ENCODE peak calls at places on chromosomes 4 and X, in five cellular contexts. One of them, this sample, is unnamed.

GRCh38 chr4:117783716-117784115 is 250.6 kb upstream of the NDST3 start:
- DNase-seq in breast epithelium: no peak
- DNase-seq in A549: no peak
- DNase-seq in transverse colon: no peak
- DNase-seq in adrenal gland: no peak
- DNase-seq in this sample: no peak

GRCh38 chr4:103306870-103307345 is 108.8 kb upstream of the CENPE start:
- DNase-seq in breast epithelium: no peak
- DNase-seq in adrenal gland: no peak
- DNase-seq in A549: no peak
- DNase-seq in transverse colon: peak
- DNase-seq in this sample: no peak

GRCh38 chr4:89439533-89439932 is 131.9 kb upstream of the GPRIN3 start:
- DNase-seq in A549: no peak
- DNase-seq in breast epithelium: no peak
- DNase-seq in transverse colon: no peak
- DNase-seq in adrenal gland: no peak
- DNase-seq in this sample: no peak

GRCh38 chrX:106894978-106895452 is 8.1 kb downstream of the RIPPLY1 start:
- DNase-seq in adrenal gland: peak
- DNase-seq in A549: peak
- DNase-seq in breast epithelium: no peak
- DNase-seq in transverse colon: no peak
- DNase-seq in this sample: no peak

GRCh38 chr4:121072836-121073362 is 564 bp upstream of the NDNF start:
- DNase-seq in breast epithelium: no peak
- DNase-seq in transverse colon: peak
- DNase-seq in adrenal gland: peak
- DNase-seq in A549: no peak
- DNase-seq in this sample: no peak

GRCh38 chr4:10611673-10612072 is 72.9 kb downstream of the CLNK start:
- DNase-seq in adrenal gland: peak
- DNase-seq in breast epithelium: no peak
- DNase-seq in A549: peak
- DNase-seq in transverse colon: no peak
- DNase-seq in this sample: no peak

GRCh38 chrX:78092296-78092695 is 11.8 kb upstream of the PGK1 start:
- DNase-seq in A549: peak
- DNase-seq in breast epithelium: no peak
- DNase-seq in adrenal gland: no peak
- DNase-seq in transverse colon: no peak
- DNase-seq in this sample: no peak

GRCh38 chr4:55397521-55398321 is 2.0 kb downstream of the TMEM165 start:
- DNase-seq in transverse colon: no peak
- DNase-seq in A549: no peak
- DNase-seq in breast epithelium: no peak
- DNase-seq in adrenal gland: no peak
- DNase-seq in this sample: no peak

GRCh38 chr4:38094419-38094818 is 134.2 kb downstream of the PTTG2 start:
- DNase-seq in transverse colon: no peak
- DNase-seq in breast epithelium: no peak
- DNase-seq in A549: no peak
- DNase-seq in adrenal gland: no peak
- DNase-seq in this sample: no peak

GRCh38 chr4:8276358-8277240 is 7.0 kb downstream of the HTRA3 start:
- DNase-seq in A549: no peak
- DNase-seq in adrenal gland: peak
- DNase-seq in transverse colon: no peak
- DNase-seq in breast epithelium: no peak
- DNase-seq in this sample: no peak

GRCh38 chr4:79467246-79467932 is 59.4 kb upstream of the GK2 start:
- DNase-seq in breast epithelium: no peak
- DNase-seq in adrenal gland: no peak
- DNase-seq in transverse colon: no peak
- DNase-seq in A549: no peak
- DNase-seq in this sample: no peak

GRCh38 chr4:2377241-2377640 is 41.2 kb downstream of the ZFYVE28 start:
- DNase-seq in A549: no peak
- DNase-seq in breast epithelium: no peak
- DNase-seq in adrenal gland: no peak
- DNase-seq in transverse colon: no peak
- DNase-seq in this sample: no peak

GRCh38 chrX:47556045-47556623 is 4.9 kb upstream of the ARAF start:
- DNase-seq in A549: peak
- DNase-seq in adrenal gland: peak
- DNase-seq in breast epithelium: peak
- DNase-seq in transverse colon: peak
- DNase-seq in this sample: peak
- TF ChIP-seq POLR2A in A549: peak
- TF ChIP-seq POLR2A in adrenal gland: peak
- TF ChIP-seq POLR2A in breast epithelium: peak
- TF ChIP-seq POLR2A in transverse colon: peak
- TF ChIP-seq POLR2A in this sample: peak

DNA sequence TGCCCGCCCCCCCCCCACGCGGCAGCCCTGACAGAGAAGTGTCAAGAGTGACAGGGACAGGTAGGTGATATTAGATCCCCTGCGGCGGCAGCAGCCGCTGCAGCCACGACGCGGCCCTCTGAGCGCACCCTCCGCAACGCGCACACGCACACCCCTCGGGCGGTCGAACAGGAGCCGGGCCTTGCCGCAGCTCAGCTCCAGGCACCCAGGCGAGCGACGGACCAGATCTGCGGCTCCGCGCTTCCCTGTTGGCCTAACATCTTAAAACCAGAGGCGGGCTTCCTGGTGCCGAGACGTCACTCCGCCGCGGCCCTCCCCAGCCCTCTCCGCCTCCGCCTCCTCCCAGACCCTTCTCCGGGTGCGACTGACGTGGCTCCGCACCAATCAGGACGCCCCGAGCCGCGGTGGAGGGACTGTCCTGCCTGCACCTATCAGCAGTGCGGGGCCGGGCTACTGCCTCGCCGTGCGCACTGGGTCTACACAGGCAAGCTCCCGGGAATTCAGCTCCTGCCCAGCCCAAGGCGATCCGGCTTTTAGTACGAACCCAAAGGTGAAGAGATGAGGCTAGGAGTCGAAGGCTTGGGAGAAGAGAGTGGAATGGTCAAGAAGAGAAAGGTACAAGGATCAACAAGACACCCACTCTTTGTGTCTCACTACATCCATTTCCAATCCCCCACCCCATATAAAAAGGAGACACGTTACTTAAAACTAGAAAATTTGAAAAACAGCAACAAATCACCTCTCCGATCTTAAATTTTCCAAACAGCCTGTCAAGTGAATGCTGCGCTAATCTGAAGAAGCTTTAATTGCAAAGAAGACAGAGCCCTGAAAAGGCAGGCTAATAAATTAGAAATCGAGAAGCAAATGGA is at the start of gene PITX2:
- DNase-seq in A549: no peak
- DNase-seq in breast epithelium: no peak
- DNase-seq in transverse colon: peak
- DNase-seq in adrenal gland: peak
- DNase-seq in this sample: peak
- TF ChIP-seq POLR2A in A549: no peak
- TF ChIP-seq POLR2A in breast epithelium: no peak
- TF ChIP-seq POLR2A in transverse colon: peak
- TF ChIP-seq POLR2A in adrenal gland: no peak
- TF ChIP-seq POLR2A in this sample: no peak

GRCh38 chrX:72052415-72053090 is 79.2 kb downstream of the RTL5 start:
- DNase-seq in adrenal gland: no peak
- DNase-seq in breast epithelium: no peak
- DNase-seq in A549: no peak
- DNase-seq in transverse colon: no peak
- DNase-seq in this sample: no peak
- TF ChIP-seq POLR2A in adrenal gland: no peak
- TF ChIP-seq POLR2A in breast epithelium: no peak
- TF ChIP-seq POLR2A in A549: no peak
- TF ChIP-seq POLR2A in transverse colon: no peak
- TF ChIP-seq POLR2A in this sample: no peak

DNA sequence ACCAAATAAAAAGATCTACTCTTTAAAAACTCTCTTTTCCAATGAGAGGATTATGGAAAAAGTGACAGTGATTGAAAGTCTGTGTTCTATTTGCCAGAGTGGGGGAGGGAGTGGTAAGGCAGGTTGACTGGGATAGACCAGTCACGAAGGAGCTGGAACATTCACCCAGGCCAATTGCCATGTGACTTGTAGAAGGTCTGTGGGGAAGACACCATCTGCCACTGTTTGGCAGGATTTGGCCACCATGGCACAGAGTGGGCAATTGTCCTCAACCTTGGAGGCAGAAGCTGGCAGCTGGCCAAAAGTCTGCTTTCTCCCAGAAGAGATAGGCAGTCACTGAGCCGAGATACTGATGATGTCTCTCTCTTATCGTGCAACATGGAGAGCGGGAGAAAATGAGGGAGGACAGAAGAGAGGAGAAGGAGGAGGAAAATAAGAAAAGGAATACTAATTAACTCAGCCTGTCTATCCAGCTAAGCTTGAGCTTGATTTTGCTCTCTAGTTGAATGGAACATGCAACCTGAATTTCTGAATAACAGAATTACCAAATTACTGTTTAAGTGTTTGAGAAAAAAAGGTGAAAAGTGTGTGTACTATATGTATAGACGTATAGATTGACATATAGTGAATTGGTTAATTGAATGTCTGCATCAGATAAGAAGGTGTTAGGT is 267.1 kb downstream of the ARHGAP24 start:
- DNase-seq in A549: no peak
- DNase-seq in breast epithelium: no peak
- DNase-seq in transverse colon: no peak
- DNase-seq in adrenal gland: peak
- DNase-seq in this sample: no peak
- TF ChIP-seq POLR2A in A549: no peak
- TF ChIP-seq POLR2A in breast epithelium: no peak
- TF ChIP-seq POLR2A in transverse colon: no peak
- TF ChIP-seq POLR2A in adrenal gland: no peak
- TF ChIP-seq POLR2A in this sample: no peak